ENCODE peak calls at places on chromosome 9, in eight cellular contexts. R, J, W, K, H, M, O and C are unnamed samples. For H3K4me1, the result is how much of the 10 kb centered on the place peaks cover.

GRCh38 chr9:133604214-133604613 is 5.0 kb downstream of the FAM163B start:
- DNase-seq in H (no peak), O (no peak), R (no peak), K (peak), W (no peak), M (no peak), J (no peak), C (no peak)

GRCh38 chr9:21454149-21454548 is 13.9 kb downstream of the IFNA1 start:
- DNase-seq in K (no peak), J (peak), W (no peak), H (no peak), R (no peak), O (no peak), M (no peak), C (no peak)

GRCh38 chr9:27333241-27334052 is 36.5 kb upstream of the EQTN start:
- DNase-seq in R (peak), O (peak), J (peak), H (peak), M (peak), W (peak), K (peak), C (peak)

GRCh38 chr9:29214162-29214520 is 1640.9 kb upstream of the C9orf72 start:
- DNase-seq in H (peak), K (no peak), W (no peak), J (no peak), O (peak), M (no peak), R (peak), C (no peak)

GRCh38 chr9:136481558-136481957 is 1.3 kb downstream of the SEC16A start:
- DNase-seq in M (peak), O (no peak), R (no peak), W (no peak), K (no peak), H (no peak), J (no peak), C (no peak)

GRCh38 chr9:125126019-125126746 is 17.1 kb downstream of the SCAI start:
- DNase-seq in W (no peak), J (peak), R (no peak), H (no peak), K (no peak), M (peak), O (peak), C (peak)

GRCh38 chr9:93096811-93097382 is 880 bp downstream of the CARD19 start:
- DNase-seq in M (no peak), H (no peak), O (no peak), J (no peak), K (no peak), W (no peak), R (no peak), C (no peak)

GRCh38 chr9:123011878-123012528 is 21.5 kb upstream of the GPR21 start:
- DNase-seq in R (no peak), O (no peak), K (peak), M (peak), W (no peak), H (no peak), J (peak), C (no peak)

GRCh38 chr9:131668057-131668438 is 71.8 kb downstream of the RAPGEF1 start:
- DNase-seq in J (no peak), K (no peak), M (no peak), R (no peak), O (no peak), W (no peak), H (no peak), C (no peak)

GRCh38 chr9:81717747-81718077 is 28.4 kb upstream of the TLE1 start:
- DNase-seq in K (no peak), R (no peak), W (no peak), H (no peak), M (peak), O (peak), J (no peak), C (no peak)

GRCh38 chr9:113969343-113969742 is 93.2 kb downstream of the ZNF618 start:
- DNase-seq in W (no peak), J (no peak), R (no peak), H (no peak), O (no peak), M (no peak), K (no peak), C (no peak)

GRCh38 chr9:34403554-34404380 is 27.1 kb upstream of the MYORG start:
- DNase-seq in K (peak), H (peak), O (peak), J (peak), R (peak), M (peak), W (no peak), C (peak)

GRCh38 chr9:123860603-123861002 is 69.3 kb downstream of the DENND1A start:
- DNase-seq in O (no peak), K (no peak), H (peak), J (no peak), M (no peak), R (no peak), W (no peak), C (no peak)

GRCh38 chr9:113622600-113623400 is 159.3 kb downstream of the RGS3 start:
- DNase-seq in J (peak), M (no peak), K (peak), O (peak), H (no peak), R (peak), W (peak), C (peak)

GRCh38 chr9:123364241-123364824 is 8.3 kb downstream of the CRB2 start:
- DNase-seq in W (no peak), R (no peak), M (no peak), O (peak), H (no peak), K (no peak), J (peak), C (no peak)

GRCh38 chr9:91208837-91209236 is 152.9 kb downstream of the AUH start:
- DNase-seq in O (no peak), K (no peak), M (no peak), R (no peak), H (no peak), W (no peak), J (no peak), C (no peak)

GRCh38 chr9:123111427-123111826 is 78.0 kb downstream of the GPR21 start:
- DNase-seq in H (no peak), O (no peak), K (no peak), M (no peak), R (no peak), J (no peak), W (no peak), C (no peak)

GRCh38 chr9:14899815-14900193 is 10.4 kb downstream of the FREM1 start:
- DNase-seq in M (no peak), J (no peak), H (no peak), K (peak), O (no peak), R (no peak), W (no peak), C (no peak)

GRCh38 chr9:105459329-105459728 is 11.5 kb downstream of the FSD1L start:
- DNase-seq in O (peak), J (no peak), R (no peak), W (no peak), H (no peak), M (peak), K (no peak), C (no peak)

GRCh38 chr9:114309096-114309495 is 13.8 kb upstream of the ORM1 start:
- DNase-seq in R (no peak), H (no peak), J (no peak), K (no peak), W (no peak), M (no peak), O (no peak), C (no peak)

GRCh38 chr9:114551750-114552685 is 35.6 kb upstream of the ATP6V1G1 start:
- DNase-seq in M (peak), O (peak), R (no peak), K (peak), W (peak), J (peak), H (no peak), C (peak)

GRCh38 chr9:112283854-112284253 is 49.6 kb downstream of the PTBP3 start:
- DNase-seq in O (no peak), W (no peak), M (no peak), K (no peak), J (no peak), R (peak), H (peak), C (no peak)

GRCh38 chr9:118595719-118596305 is 773.4 kb downstream of the BRINP1 start:
- DNase-seq in R (peak), J (no peak), H (peak), W (peak), K (no peak), M (peak), O (peak), C (peak)

GRCh38 chr9:5518061-5518936 is 8.0 kb downstream of the PDCD1LG2 start:
- DNase-seq in K (no peak), W (no peak), J (no peak), M (no peak), O (no peak), R (no peak), H (no peak), C (no peak)

GRCh38 chr9:13503599-13503998 is 224.1 kb upstream of the MPDZ start:
- DNase-seq in H (no peak), K (no peak), J (no peak), R (no peak), W (no peak), M (no peak), O (no peak), C (no peak)

GRCh38 chr9:123225374-123225813 is 43.0 kb downstream of the STRBP start:
- DNase-seq in H (peak), W (peak), R (peak), M (peak), K (peak), J (peak), O (peak), C (no peak)

GRCh38 chr9:113675475-113675941 is 200.6 kb upstream of the ZNF618 start:
- DNase-seq in M (peak), J (peak), O (no peak), R (no peak), K (no peak), H (no peak), W (no peak), C (no peak)

GRCh38 chr9:121567142-121568100 is 67.8 kb upstream of the GGTA1 start:
- DNase-seq in O (no peak), H (no peak), W (no peak), M (no peak), R (peak), J (peak), K (no peak), C (no peak)

GRCh38 chr9:10612649-10613398 is at the start of gene PTPRD:
- DNase-seq in R (peak), H (peak), O (peak), K (peak), J (peak), W (peak), M (peak), C (peak)

GRCh38 chr9:99601506-99601905 is 220.2 kb upstream of the NR4A3 start:
- DNase-seq in R (no peak), K (no peak), W (no peak), O (peak), M (no peak), H (no peak), J (no peak), C (no peak)

GRCh38 chr9:114304416-114305188 is 18.3 kb upstream of the ORM1 start:
- DNase-seq in R (no peak), H (no peak), J (no peak), K (no peak), O (peak), M (no peak), W (no peak), C (no peak)

GRCh38 chr9:35481347-35481975 is 8.4 kb upstream of the RUSC2 start:
- DNase-seq in M (peak), O (peak), K (peak), W (no peak), R (peak), H (peak), J (peak), C (peak)

GRCh38 chr9:73143606-73144328 is 7.9 kb upstream of the ANXA1 start:
- DNase-seq in K (no peak), R (no peak), H (no peak), M (peak), O (peak), W (no peak), J (peak), C (peak)

GRCh38 chr9:93899609-93900435 is 55.3 kb downstream of the BARX1 start:
- DNase-seq in H (no peak), K (no peak), R (no peak), O (no peak), J (no peak), W (no peak), M (no peak), C (no peak)

GRCh38 chr9:98132806-98133631 is 14.0 kb upstream of the TRIM14 start:
- DNase-seq in K (no peak), O (no peak), J (no peak), W (no peak), H (peak), R (no peak), M (no peak), C (no peak)

GRCh38 chr9:70409280-70409679 is 5.2 kb downstream of the KLF9 start:
- DNase-seq in K (no peak), J (no peak), R (no peak), O (no peak), H (no peak), W (no peak), M (no peak), C (no peak)

GRCh38 chr9:79209012-79209411 is 362.8 kb upstream of the TLE4 start:
- DNase-seq in O (no peak), H (no peak), R (peak), W (no peak), K (no peak), M (no peak), J (no peak), C (no peak)

GRCh38 chr9:88672874-88673695 is 138.1 kb downstream of the NXNL2 start:
- DNase-seq in H (peak), W (no peak), R (peak), J (no peak), M (no peak), O (peak), K (peak), C (no peak)
- H3K4me1 ChIP-seq in H (under half), W (under half), R (under half), J (under half), M (under half), O (under half), K (under half), C (under half)

GRCh38 chr9:116049506-116049905 is 104.1 kb upstream of the PAPPA start:
- DNase-seq in K (no peak), H (no peak), O (no peak), J (no peak), W (no peak), M (no peak), R (no peak), C (no peak)
- H2AFZ ChIP-seq in K (no peak), H (no peak), O (no peak), J (no peak), W (no peak), M (no peak), R (no peak), C (no peak)

GRCh38 chr9:130445268-130445983 is 665 bp downstream of the ASS1 start:
- DNase-seq in M (peak), H (peak), O (peak), J (no peak), K (peak), R (peak), W (no peak), C (peak)

GRCh38 chr9:130446111-130446861 is 1.5 kb downstream of the ASS1 start:
- DNase-seq in K (peak), W (no peak), R (peak), H (peak), O (peak), M (peak), J (peak), C (peak)

GRCh38 chr9:130448771-130449170 is 4.0 kb downstream of the ASS1 start:
- DNase-seq in J (no peak), R (no peak), H (no peak), M (no peak), O (no peak), K (no peak), W (no peak), C (no peak)

GRCh38 chr9:130448035-130448624 is 3.4 kb downstream of the ASS1 start:
- DNase-seq in H (no peak), M (no peak), K (no peak), R (peak), O (no peak), W (no peak), J (peak), C (peak)

DNA sequence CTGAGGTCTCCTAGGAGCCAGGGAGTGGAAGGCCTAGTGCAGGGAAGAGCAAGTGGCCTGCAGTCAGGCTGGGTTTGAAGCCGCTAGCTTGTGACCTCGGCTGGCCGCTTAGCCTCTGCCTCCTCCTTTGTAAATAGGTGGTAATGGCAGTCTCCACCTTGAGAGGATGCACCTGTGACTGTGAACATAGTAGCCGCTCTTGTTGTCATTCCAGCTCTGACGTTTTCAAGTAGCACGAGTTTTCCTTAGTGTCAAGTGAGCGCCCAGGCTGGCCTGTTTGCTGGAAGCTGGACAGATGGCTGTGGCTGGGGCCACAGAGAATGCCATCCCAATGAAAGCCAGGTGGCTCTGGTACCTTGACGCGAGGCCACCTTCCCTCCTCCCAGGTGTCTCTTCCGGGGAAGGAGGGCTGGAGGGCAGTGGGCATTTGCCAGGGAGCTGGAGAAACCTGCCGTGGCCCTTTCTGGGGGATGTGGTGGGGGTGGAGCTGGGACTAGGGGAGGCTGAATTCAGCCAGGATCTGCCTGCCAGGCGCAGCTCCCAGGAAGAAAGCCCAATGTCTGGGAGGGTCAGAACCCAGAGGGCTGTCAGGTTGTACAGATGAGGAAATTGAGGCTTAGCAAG is 2.5 kb downstream of the ASS1 start:
- DNase-seq in R (no peak), H (no peak), M (no peak), W (no peak), K (no peak), O (no peak), J (no peak), C (no peak)
- H3K4me1 ChIP-seq in R (under half), H (under half), M (under half), W (under half), K (half or more), O (half or more), J (under half), C (under half)

DNA sequence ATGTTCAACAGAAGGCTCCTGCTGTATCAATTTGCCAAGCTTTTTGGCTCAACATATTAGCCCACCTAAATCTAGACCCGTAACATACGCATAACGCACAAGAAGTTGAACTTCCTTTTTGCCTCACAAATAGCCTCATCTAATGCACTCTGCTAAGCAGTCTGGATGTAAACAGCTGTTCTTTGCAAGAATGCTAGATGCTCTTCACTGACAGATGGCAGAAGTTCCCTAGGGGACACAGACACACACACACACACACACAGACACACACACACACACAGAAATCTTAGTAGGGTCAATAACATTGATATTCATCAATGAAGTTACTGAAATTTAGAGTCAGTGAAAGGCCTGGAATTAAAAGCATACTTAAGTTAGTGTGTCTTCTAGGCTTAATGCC is 13.2 kb upstream of the PCA3 start:
- DNase-seq in M (no peak), K (no peak), R (no peak), O (no peak), W (no peak), H (no peak), J (no peak), C (no peak)
- H2AFZ ChIP-seq in M (no peak), K (no peak), R (no peak), O (no peak), W (no peak), H (peak), J (no peak), C (no peak)

DNA sequence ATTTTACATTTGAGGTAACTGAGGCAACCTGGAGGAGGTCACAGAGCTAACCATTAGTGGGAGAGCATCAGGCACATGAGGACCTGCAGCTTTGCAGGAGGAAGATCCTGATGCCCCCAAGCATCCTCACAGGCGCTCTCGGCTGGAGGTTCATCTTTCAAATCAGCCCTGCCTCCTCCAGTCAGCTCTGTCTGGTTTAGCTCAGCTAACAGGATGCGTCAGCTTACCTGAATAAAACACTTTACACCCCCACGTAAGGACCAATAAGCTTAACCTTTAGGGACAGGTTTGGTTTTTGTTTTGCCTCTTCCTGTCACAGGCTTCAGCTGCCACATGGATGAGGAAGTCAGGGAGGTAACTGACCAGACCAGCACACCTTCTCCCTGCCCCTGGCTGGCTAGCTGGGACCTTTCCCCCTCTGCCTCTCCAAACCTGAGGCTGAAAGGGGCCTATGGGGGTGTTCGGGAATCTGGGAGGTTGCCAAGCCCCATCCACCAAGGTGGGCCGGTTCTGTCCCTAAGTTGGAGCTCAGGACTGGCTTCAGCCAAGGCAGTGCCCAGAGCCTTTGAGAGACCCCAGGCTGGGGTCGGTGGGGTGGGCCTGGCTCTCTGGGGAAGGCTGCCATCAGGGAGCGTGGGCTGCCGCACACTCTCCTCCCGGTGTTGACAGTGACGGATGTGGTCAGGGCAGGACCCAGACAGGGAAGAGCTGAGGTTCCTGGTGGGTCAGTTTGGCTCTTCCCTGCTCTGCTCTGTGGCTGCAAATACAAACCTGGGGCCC is 20.0 kb upstream of the FCN1 start:
- DNase-seq in R (no peak), M (no peak), H (no peak), O (no peak), K (no peak), J (no peak), W (no peak), C (no peak)
- H3K4me1 ChIP-seq in R (under half), M (under half), H (under half), O (under half), K (under half), J (under half), W (under half), C (under half)